ENCODE peak calls at places on chromosome 5, in four cellular contexts. One of them, this sample, is unnamed.

GRCh38 chr5:16304846-16305245 is 125.3 kb upstream of the MARCHF11 start:
- DNase-seq in mesenchymal stem cell: no peak
- DNase-seq in neuronal stem cell: no peak
- DNase-seq in IMR-90: peak; percentile 4
- DNase-seq in this sample: no peak

GRCh38 chr5:146607663-146608315 is 91.8 kb upstream of the GPR151 start:
- DNase-seq in IMR-90: no peak
- DNase-seq in mesenchymal stem cell: no peak
- DNase-seq in neuronal stem cell: no peak
- DNase-seq in this sample: no peak

GRCh38 chr5:126970517-126971017 is 59.8 kb downstream of the MARCHF3 start:
- DNase-seq in neuronal stem cell: no peak
- DNase-seq in IMR-90: peak; percentile 42
- DNase-seq in mesenchymal stem cell: peak; percentile 31
- DNase-seq in this sample: no peak

GRCh38 chr5:128406863-128407262 is 131.2 kb downstream of the FBN2 start:
- DNase-seq in IMR-90: peak; percentile 80
- DNase-seq in mesenchymal stem cell: peak; percentile 56
- DNase-seq in neuronal stem cell: no peak
- DNase-seq in this sample: no peak

GRCh38 chr5:75574791-75575190 is 36.5 kb upstream of the ANKDD1B start:
- DNase-seq in neuronal stem cell: no peak
- DNase-seq in mesenchymal stem cell: peak; percentile 9
- DNase-seq in IMR-90: peak; percentile 18
- DNase-seq in this sample: no peak

GRCh38 chr5:84242286-84242685 is 142.4 kb downstream of the EDIL3 start:
- DNase-seq in neuronal stem cell: no peak
- DNase-seq in IMR-90: peak; percentile 86
- DNase-seq in mesenchymal stem cell: peak; percentile 46
- DNase-seq in this sample: peak; percentile 27

GRCh38 chr5:142748568-142749249 is 21.5 kb upstream of the ARHGAP26 start:
- DNase-seq in neuronal stem cell: peak; percentile 26
- DNase-seq in mesenchymal stem cell: no peak
- DNase-seq in IMR-90: no peak
- DNase-seq in this sample: no peak

GRCh38 chr5:24368121-24368520 is 276.7 kb downstream of the CDH10 start:
- DNase-seq in mesenchymal stem cell: no peak
- DNase-seq in IMR-90: no peak
- DNase-seq in neuronal stem cell: no peak
- DNase-seq in this sample: no peak

DNA sequence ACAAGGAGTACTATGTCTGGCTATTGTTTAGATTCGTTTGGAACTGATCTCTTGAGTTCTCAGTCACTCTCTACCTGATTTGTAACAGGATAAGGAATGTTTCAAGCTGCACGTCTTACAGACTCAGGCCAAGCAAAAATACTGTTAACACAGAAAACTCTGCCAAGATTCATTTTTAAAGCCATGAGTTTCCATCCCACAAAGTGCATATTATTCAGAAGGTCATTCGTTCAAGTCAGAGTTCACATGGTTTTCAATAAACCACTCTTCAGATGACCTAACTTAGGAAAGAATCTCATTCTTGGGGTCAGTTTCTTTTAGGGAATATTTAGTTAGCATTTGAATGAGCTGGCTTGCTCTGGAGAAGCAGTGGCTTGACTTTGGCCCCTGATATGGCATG is 49.3 kb downstream of the F2R start:
- DNase-seq in mesenchymal stem cell: peak; percentile 40
- DNase-seq in neuronal stem cell: no peak
- DNase-seq in IMR-90: peak; percentile 95
- DNase-seq in this sample: no peak
- H3K4me2 ChIP-seq in mesenchymal stem cell: no peak overlapping the region
- H3K4me2 ChIP-seq in neuronal stem cell: no peak overlapping the region
- H3K4me2 ChIP-seq in IMR-90: no peak overlapping the region
- H3K4me2 ChIP-seq in this sample: no peak overlapping the region

GRCh38 chr5:62418462-62419076 is 6.0 kb downstream of the IPO11 start:
- DNase-seq in neuronal stem cell: no peak
- DNase-seq in IMR-90: no peak
- DNase-seq in mesenchymal stem cell: no peak
- DNase-seq in this sample: no peak

GRCh38 chr5:62412549-62413329 is at the start of gene IPO11:
- DNase-seq in IMR-90: peak; percentile 99
- DNase-seq in neuronal stem cell: peak; percentile 99
- DNase-seq in mesenchymal stem cell: peak; percentile 99
- DNase-seq in this sample: peak; percentile 100
- H4K8ac ChIP-seq in IMR-90: peak within 1 kb of the TSS; percentile 84
- H4K8ac ChIP-seq in neuronal stem cell: peak within 1 kb of the TSS; percentile 43
- H4K8ac ChIP-seq in mesenchymal stem cell: peak within 1 kb of the TSS; percentile 92
- H4K8ac ChIP-seq in this sample: peak within 1 kb of the TSS; percentile 100

GRCh38 chr5:150613991-150614650 is 26.3 kb upstream of the SYNPO start:
- DNase-seq in neuronal stem cell: no peak
- DNase-seq in mesenchymal stem cell: no peak
- DNase-seq in IMR-90: no peak
- DNase-seq in this sample: no peak

GRCh38 chr5:150614651-150615040 is 25.8 kb upstream of the SYNPO start:
- DNase-seq in neuronal stem cell: no peak
- DNase-seq in mesenchymal stem cell: no peak
- DNase-seq in IMR-90: no peak
- DNase-seq in this sample: no peak

GRCh38 chr5:150616024-150616470 is 24.4 kb upstream of the SYNPO start:
- DNase-seq in IMR-90: no peak
- DNase-seq in neuronal stem cell: no peak
- DNase-seq in mesenchymal stem cell: no peak
- DNase-seq in this sample: no peak

GRCh38 chr5:150616506-150616905 is 24.0 kb upstream of the SYNPO start:
- DNase-seq in IMR-90: no peak
- DNase-seq in neuronal stem cell: no peak
- DNase-seq in mesenchymal stem cell: no peak
- DNase-seq in this sample: no peak

DNA sequence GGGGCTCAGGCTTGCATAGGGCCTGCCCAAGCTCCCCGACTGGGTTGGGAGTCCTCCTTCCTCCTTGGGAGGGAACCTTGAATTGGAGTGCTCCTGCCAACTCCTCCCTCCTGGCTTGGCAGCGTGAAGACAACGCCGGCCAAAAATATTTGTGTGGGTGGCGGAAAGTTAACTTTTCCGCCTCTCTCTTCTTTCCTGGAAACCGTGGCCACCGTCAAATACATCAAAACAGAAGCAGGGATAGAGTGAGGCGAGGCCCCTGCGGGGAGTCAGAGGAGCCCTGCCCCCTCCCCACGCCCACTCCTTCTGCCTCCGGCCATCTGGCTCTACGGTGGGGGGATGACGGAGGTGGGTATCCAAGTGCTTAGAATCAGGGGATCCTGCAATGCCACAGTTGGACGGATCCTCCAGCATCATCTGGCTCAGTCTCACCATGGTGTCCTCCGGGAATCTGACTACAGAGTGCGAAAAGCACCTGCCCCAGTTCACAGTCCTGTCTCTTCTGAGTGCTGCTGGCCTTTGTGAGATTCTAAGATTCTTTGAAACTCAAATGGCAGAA is 25.2 kb upstream of the SYNPO start:
- DNase-seq in IMR-90: peak; percentile 64
- DNase-seq in neuronal stem cell: no peak
- DNase-seq in mesenchymal stem cell: no peak
- DNase-seq in this sample: no peak
- H3K4me1 ChIP-seq in IMR-90: peaks cover 28% of the 10 kb centered on the region
- H3K4me1 ChIP-seq in neuronal stem cell: peaks cover 26% of the 10 kb centered on the region
- H3K4me1 ChIP-seq in mesenchymal stem cell: peaks cover 22% of the 10 kb centered on the region
- H3K4me1 ChIP-seq in this sample: no peaks in the 10 kb centered on the region

DNA sequence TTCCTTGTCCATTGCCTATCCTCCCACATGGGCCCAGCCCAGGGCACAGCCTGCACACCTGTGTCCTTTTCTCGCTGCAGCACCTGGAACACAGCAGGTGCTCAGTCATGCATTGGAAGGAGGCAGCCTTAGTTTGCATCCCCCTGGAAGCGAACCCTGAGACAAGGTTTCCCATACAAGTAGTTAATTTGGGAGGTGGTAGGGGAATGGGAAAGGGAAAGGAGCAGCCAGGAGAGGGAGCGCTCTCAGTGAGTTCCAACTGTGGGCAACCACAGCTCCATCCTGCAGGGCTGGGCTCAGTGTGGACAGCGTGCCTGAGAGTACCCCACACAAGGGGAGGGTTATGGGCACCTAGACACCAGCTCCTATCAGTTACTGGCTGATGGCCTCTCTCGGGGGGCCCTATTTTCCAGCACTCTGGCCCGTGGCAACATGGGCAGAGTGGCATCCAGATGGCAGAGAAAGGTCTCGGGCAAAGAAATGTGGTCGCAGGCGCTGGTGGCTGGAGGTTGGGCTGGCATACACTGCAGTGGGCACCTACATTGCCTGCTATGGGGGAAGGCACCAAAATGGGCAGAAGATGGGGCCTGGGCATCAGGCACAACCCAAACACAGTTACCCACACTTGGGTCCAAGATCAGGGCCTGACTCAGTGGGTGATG is 50.1 kb downstream of the TSPAN17 start:
- DNase-seq in neuronal stem cell: no peak
- DNase-seq in IMR-90: no peak
- DNase-seq in mesenchymal stem cell: no peak
- DNase-seq in this sample: no peak
- H3K4me2 ChIP-seq in neuronal stem cell: peak overlapping the region; percentile 20
- H3K4me2 ChIP-seq in IMR-90: no peak overlapping the region
- H3K4me2 ChIP-seq in mesenchymal stem cell: no peak overlapping the region
- H3K4me2 ChIP-seq in this sample: no peak overlapping the region

GRCh38 chr5:132459031-132459982 is 31.3 kb downstream of the IRF1 start:
- DNase-seq in neuronal stem cell: no peak
- DNase-seq in mesenchymal stem cell: peak; percentile 89
- DNase-seq in IMR-90: peak; percentile 75
- DNase-seq in this sample: no peak

GRCh38 chr5:132456553-132457361 is 33.8 kb downstream of the IRF1 start:
- DNase-seq in IMR-90: no peak
- DNase-seq in mesenchymal stem cell: peak; percentile 45
- DNase-seq in neuronal stem cell: no peak
- DNase-seq in this sample: peak; percentile 61

GRCh38 chr5:132458226-132458560 is 32.4 kb downstream of the IRF1 start:
- DNase-seq in IMR-90: peak; percentile 68
- DNase-seq in mesenchymal stem cell: peak; percentile 80
- DNase-seq in neuronal stem cell: no peak
- DNase-seq in this sample: no peak

GRCh38 chr5:132458651-132459030 is 31.9 kb downstream of the IRF1 start:
- DNase-seq in neuronal stem cell: no peak
- DNase-seq in mesenchymal stem cell: peak; percentile 79
- DNase-seq in IMR-90: peak; percentile 75
- DNase-seq in this sample: no peak

GRCh38 chr5:132457371-132458225 is 33.0 kb downstream of the IRF1 start:
- DNase-seq in neuronal stem cell: no peak
- DNase-seq in IMR-90: peak; percentile 89
- DNase-seq in mesenchymal stem cell: peak; percentile 99
- DNase-seq in this sample: no peak
- H4K8ac ChIP-seq in neuronal stem cell: no peak overlapping the region
- H4K8ac ChIP-seq in IMR-90: peak overlapping the region; percentile 67
- H4K8ac ChIP-seq in mesenchymal stem cell: peak overlapping the region; percentile 95
- H4K8ac ChIP-seq in this sample: no peak overlapping the region

This sample was measured in trophoblast cell.